ENCODE peak calls at places on chromosomes 3 and 15, in five cellular contexts. X is stomach, I is esophagus squamous epithelium, S is vagina, V is kidney. L is an unnamed sample.

GRCh38 chr3:183493296-183494045 is 62.0 kb downstream of the KLHL6 start:
- DNase-seq in X (no peak), I (no peak), S (peak; percentile 32), V (no peak), L (no peak)

GRCh38 chr15:73075151-73075859 is 23.0 kb downstream of the NEO1 start:
- DNase-seq in X (no peak), I (no peak), S (no peak), V (no peak), L (no peak)

GRCh38 chr3:8739757-8740508 is 6.3 kb downstream of the CAV3 start:
- DNase-seq in X (no peak), I (no peak), S (no peak), V (peak; percentile 30), L (peak; percentile 95)

GRCh38 chr3:188925376-188925775 is 246.4 kb upstream of the TPRG1 start:
- DNase-seq in X (no peak), I (no peak), S (no peak), V (no peak), L (no peak)

GRCh38 chr3:119295816-119296484 is 1.8 kb downstream of the ARHGAP31 start:
- DNase-seq in X (no peak), I (no peak), S (no peak), V (no peak), L (no peak)

GRCh38 chr15:31727612-31728011 is 302.7 kb upstream of the CHRNA7 start:
- DNase-seq in X (no peak), I (no peak), S (no peak), V (no peak), L (no peak)

GRCh38 chr3:141979050-141979671 is 102.7 kb downstream of the ATP1B3 start:
- DNase-seq in X (no peak), I (no peak), S (no peak), V (no peak), L (peak; percentile 43)

GRCh38 chr15:78317145-78317836 is 17.9 kb upstream of the SKIC8 start:
- DNase-seq in X (peak; percentile 33), I (no peak), S (no peak), V (peak; percentile 32), L (no peak)

GRCh38 chr3:127722928-127723603 is 50.3 kb downstream of the ABTB1 start:
- DNase-seq in X (no peak), I (no peak), S (no peak), V (no peak), L (no peak)

GRCh38 chr3:24137354-24137753 is 192.3 kb downstream of the NR1D2 start:
- DNase-seq in X (no peak), I (no peak), S (no peak), V (no peak), L (no peak)

GRCh38 chr3:24137958-24138875 is 193.1 kb downstream of the NR1D2 start:
- DNase-seq in X (peak; percentile 69), I (no peak), S (no peak), V (peak; percentile 40), L (no peak)

GRCh38 chr3:24141548-24141947 is 196.5 kb downstream of the NR1D2 start:
- DNase-seq in X (no peak), I (no peak), S (no peak), V (no peak), L (no peak)

GRCh38 chr3:24138876-24139256 is 193.8 kb downstream of the NR1D2 start:
- DNase-seq in X (no peak), I (no peak), S (no peak), V (no peak), L (no peak)

GRCh38 chr3:24139463-24140412 is 194.7 kb downstream of the NR1D2 start:
- DNase-seq in X (no peak), I (no peak), S (no peak), V (no peak), L (no peak)
- H3K27ac ChIP-seq in X (peak overlapping the region; percentile 73), I (peak overlapping the region; percentile 81), S (no peak overlapping the region), V (no peak overlapping the region), L (no peak overlapping the region)

DNA sequence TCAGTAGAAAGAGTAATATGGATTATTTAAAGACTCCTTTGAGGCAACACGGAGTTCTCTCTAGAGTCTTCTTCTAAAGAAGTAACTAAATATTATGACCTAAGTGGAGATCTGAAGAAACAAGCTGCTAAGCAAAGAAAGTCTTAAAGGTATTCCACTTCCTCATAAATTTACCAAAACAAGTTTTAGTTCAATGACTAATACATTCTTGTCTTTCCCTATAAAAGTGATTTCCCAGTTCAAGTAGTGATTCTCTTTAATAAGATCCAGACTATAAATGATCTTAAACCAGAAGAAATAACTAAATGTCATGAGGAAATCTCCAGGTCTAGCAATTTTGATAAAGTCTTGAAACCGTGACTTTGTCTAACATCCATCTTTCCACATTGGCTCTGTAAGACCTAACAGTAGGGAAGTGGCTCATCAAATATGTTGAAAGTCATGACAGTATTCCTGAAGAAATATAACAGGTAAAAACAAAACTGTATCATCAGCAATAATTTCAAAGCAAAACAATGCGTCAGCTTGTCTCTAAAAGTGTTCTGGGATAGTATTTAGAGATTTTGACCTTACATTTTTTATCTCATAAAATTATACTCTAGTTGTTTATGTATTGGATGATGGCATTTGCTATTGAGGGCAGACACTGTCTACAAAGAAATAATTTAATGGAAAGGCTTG is 51.8 kb upstream of the NEDD4 start:
- DNase-seq in X (no peak), I (no peak), S (no peak), V (no peak), L (no peak)
- H3K27ac ChIP-seq in X (no peak overlapping the region), I (no peak overlapping the region), S (peak overlapping the region; percentile 36), V (no peak overlapping the region), L (peak overlapping the region; percentile 64)

GRCh38 chr15:70478251-70478990 is 284.9 kb downstream of the UACA start:
- DNase-seq in X (no peak), I (no peak), S (no peak), V (peak; percentile 72), L (no peak)

GRCh38 chr15:70477750-70478250 is 285.6 kb downstream of the UACA start:
- DNase-seq in X (no peak), I (no peak), S (no peak), V (no peak), L (no peak)

GRCh38 chr15:70479785-70480184 is 283.6 kb downstream of the UACA start:
- DNase-seq in X (no peak), I (no peak), S (no peak), V (no peak), L (no peak)

GRCh38 chr15:70479056-70479455 is 284.3 kb downstream of the UACA start:
- DNase-seq in X (no peak), I (no peak), S (no peak), V (no peak), L (no peak)

GRCh38 chr15:70480196-70480856 is 283.0 kb downstream of the UACA start:
- DNase-seq in X (no peak), I (no peak), S (no peak), V (no peak), L (no peak)
- H3K27ac ChIP-seq in X (no peak overlapping the region), I (no peak overlapping the region), S (no peak overlapping the region), V (no peak overlapping the region), L (no peak overlapping the region)

GRCh38 chr3:193912621-193913178 is 223.2 kb upstream of the HES1 start:
- DNase-seq in X (no peak), I (no peak), S (peak; percentile 44), V (no peak), L (no peak)

GRCh38 chr3:193909387-193909786 is 226.6 kb upstream of the HES1 start:
- DNase-seq in X (no peak), I (no peak), S (no peak), V (no peak), L (no peak)

GRCh38 chr3:193911784-193912183 is 224.2 kb upstream of the HES1 start:
- DNase-seq in X (no peak), I (no peak), S (no peak), V (no peak), L (no peak)

GRCh38 chr3:193910310-193910709 is 225.6 kb upstream of the HES1 start:
- DNase-seq in X (no peak), I (no peak), S (no peak), V (no peak), L (no peak)

DNA sequence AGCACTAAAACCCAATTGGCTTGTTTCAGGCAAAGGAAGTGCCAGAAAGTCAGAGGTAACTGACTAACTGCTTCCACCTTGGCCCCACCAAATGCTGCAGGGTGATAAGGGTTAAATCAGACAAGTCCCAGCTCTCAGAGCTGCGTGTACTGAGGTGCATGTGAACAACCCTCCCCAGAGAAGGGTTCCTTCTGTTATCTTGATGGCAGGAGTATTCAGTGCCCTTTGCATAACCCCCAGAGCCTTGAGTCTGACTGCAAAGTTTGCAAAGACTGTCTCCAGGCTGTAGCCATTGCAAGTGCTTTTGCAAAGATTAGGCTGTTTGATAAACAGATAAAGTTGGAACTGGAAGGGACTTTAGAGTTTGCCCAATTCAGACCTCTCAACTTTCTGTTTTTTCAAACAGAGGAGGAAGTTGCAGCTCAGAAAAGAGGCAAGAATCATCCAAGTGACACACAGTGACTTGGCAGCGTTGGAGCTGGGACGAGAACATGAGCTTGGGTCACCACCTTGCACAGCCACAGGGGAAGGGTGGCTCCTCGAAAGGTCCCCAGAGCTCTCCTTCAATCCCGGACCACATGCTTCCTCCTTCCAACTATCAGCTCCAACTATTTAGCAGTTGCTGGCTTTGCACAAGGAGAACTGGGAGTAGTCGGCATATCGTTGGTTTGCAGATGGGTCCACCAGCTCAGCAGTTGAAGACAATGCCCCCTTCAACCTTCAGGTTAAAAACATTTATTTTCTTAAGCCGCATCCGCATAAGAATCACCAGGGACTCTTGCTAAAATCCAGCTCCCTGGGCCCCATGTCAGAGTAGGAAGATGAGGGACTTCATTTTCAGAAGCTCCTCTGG is 224.8 kb upstream of the HES1 start:
- DNase-seq in X (peak; percentile 39), I (no peak), S (no peak), V (peak; percentile 83), L (no peak)
- H3K27ac ChIP-seq in X (peak overlapping the region; percentile 36), I (no peak overlapping the region), S (no peak overlapping the region), V (no peak overlapping the region), L (no peak overlapping the region)

GRCh38 chr15:36642311-36642710 is 62.9 kb downstream of the CDIN1 start:
- DNase-seq in X (no peak), I (no peak), S (no peak), V (no peak), L (no peak)

GRCh38 chr15:36644156-36644896 is 64.9 kb downstream of the CDIN1 start:
- DNase-seq in X (no peak), I (no peak), S (no peak), V (peak; percentile 43), L (no peak)

GRCh38 chr15:36643551-36643950 is 64.1 kb downstream of the CDIN1 start:
- DNase-seq in X (no peak), I (no peak), S (no peak), V (no peak), L (peak; percentile 6)

GRCh38 chr15:36645106-36645505 is 65.7 kb downstream of the CDIN1 start:
- DNase-seq in X (no peak), I (no peak), S (no peak), V (no peak), L (no peak)
- H3K27ac ChIP-seq in X (no peak overlapping the region), I (no peak overlapping the region), S (no peak overlapping the region), V (no peak overlapping the region), L (no peak overlapping the region)

DNA sequence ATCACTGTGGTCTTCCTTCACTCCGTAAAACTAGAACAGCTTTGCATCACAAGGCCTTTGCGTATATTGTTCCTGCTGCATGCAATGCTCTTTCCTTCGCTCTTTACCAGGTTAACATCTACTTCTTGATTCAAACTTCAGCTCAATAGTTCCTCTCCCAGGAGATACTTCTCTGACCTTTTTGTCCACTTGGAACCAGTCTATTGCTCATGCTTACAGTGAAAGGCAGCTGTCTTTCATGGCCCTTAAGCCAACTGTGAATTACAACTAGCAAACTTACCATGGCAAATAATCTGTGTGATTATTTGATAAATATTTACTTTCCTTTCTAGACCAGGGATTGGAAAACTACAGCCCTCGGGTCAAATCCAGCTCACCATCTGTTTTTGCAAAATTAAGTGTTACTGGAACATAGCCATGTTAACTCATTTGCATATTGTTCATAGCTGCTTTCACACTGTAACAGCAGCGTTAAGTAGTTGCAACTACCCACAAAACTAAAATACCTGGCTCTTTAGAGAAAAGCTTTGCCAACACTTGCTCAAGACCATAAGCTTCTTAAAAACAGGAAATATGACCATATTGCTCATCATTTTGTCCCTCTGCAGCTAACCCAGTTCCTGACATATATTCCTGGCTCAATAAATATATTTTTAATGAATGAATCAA is 289.1 kb upstream of the MCTP2 start:
- DNase-seq in X (no peak), I (no peak), S (no peak), V (no peak), L (no peak)
- H3K27ac ChIP-seq in X (no peak overlapping the region), I (no peak overlapping the region), S (no peak overlapping the region), V (no peak overlapping the region), L (peak overlapping the region; percentile 60)